ENCODE peak calls at places on chromosomes 2 and 18, in five cellular contexts. O is cardiac muscle cell, Y is BJ, F is foreskin keratinocyte, W is hypothalamus. L is an unnamed sample.

GRCh38 chr2:231627384-231628156 is 34.9 kb downstream of the TEX44 start:
- DNase-seq in O (no peak), F (no peak), Y (no peak), W (no peak), L (no peak)

GRCh38 chr18:8890957-8891464 is 185.7 kb downstream of the MTCL1 start:
- DNase-seq in O (no peak), W (no peak), F (peak), Y (peak), L (no peak)

GRCh38 chr2:196336715-196337617 is 165.6 kb upstream of the STK17B start:
- DNase-seq in O (peak), F (no peak), Y (no peak), W (no peak), L (no peak)

GRCh38 chr2:222864296-222864695 is 3.5 kb downstream of the ACSL3 start:
- DNase-seq in O (no peak), Y (no peak), W (no peak), F (no peak), L (no peak)

GRCh38 chr18:59823611-59824195 is 76.1 kb upstream of the PMAIP1 start:
- DNase-seq in F (peak), W (peak), O (peak), Y (no peak), L (peak)

GRCh38 chr2:222707689-222708273 is 36.3 kb downstream of the MOGAT1 start:
- DNase-seq in O (no peak), F (peak), Y (no peak), W (no peak), L (no peak)

GRCh38 chr2:197613509-197613987 is 61.8 kb downstream of the RFTN2 start:
- DNase-seq in Y (no peak), W (no peak), F (no peak), O (no peak), L (no peak)

GRCh38 chr2:105431367-105432088 is 32.7 kb upstream of the FHL2 start:
- DNase-seq in Y (no peak), F (no peak), O (no peak), W (no peak), L (no peak)

GRCh38 chr2:148675708-148676107 is 31.2 kb downstream of the EPC2 start:
- DNase-seq in F (no peak), O (no peak), Y (no peak), W (no peak), L (no peak)

GRCh38 chr2:122263746-122264145 is 508.3 kb downstream of the TSN start:
- DNase-seq in O (no peak), W (no peak), Y (no peak), F (no peak), L (no peak)

GRCh38 chr2:105568323-105568610 is 169.4 kb upstream of the FHL2 start:
- DNase-seq in W (no peak), F (no peak), Y (no peak), O (no peak), L (peak)

GRCh38 chr2:175251425-175252041 is 70.0 kb upstream of the ATP5MC3 start:
- DNase-seq in O (peak), F (peak), W (no peak), Y (no peak), L (peak)

GRCh38 chr2:207394812-207395534 is 134.8 kb upstream of the CREB1 start:
- DNase-seq in F (peak), W (no peak), O (peak), Y (peak), L (no peak)

GRCh38 chr2:30266051-30266621 is 34.8 kb downstream of the LBH start:
- DNase-seq in W (no peak), Y (no peak), F (no peak), O (no peak), L (no peak)

GRCh38 chr2:101533611-101534601 is 59.0 kb upstream of the RFX8 start:
- DNase-seq in O (no peak), W (peak), F (no peak), Y (no peak), L (peak)

GRCh38 chr2:54555318-54555837 is 99.3 kb downstream of the SPTBN1 start:
- DNase-seq in O (no peak), W (no peak), Y (no peak), F (no peak), L (no peak)

GRCh38 chr18:23422751-23423418 is 30.2 kb upstream of the RIOK3 start:
- DNase-seq in O (no peak), F (peak), Y (peak), W (no peak), L (no peak)

GRCh38 chr2:12057436-12058166 is 311.2 kb downstream of the LPIN1 start:
- DNase-seq in Y (no peak), O (no peak), F (no peak), W (peak), L (peak)

GRCh38 chr2:62188416-62188815 is 7.5 kb upstream of the B3GNT2 start:
- DNase-seq in O (no peak), Y (no peak), W (no peak), F (no peak), L (no peak)

GRCh38 chr2:50575232-50575631 is 456.7 kb downstream of the NRXN1 start:
- DNase-seq in O (no peak), W (no peak), F (no peak), Y (no peak), L (no peak)

GRCh38 chr2:112583497-112584133 is 794 bp upstream of the CHCHD5 start:
- DNase-seq in O (no peak), W (no peak), Y (no peak), F (no peak), L (peak)

GRCh38 chr18:49645836-49646235 is 84.0 kb downstream of the LIPG start:
- DNase-seq in W (no peak), O (no peak), F (no peak), Y (peak), L (no peak)

GRCh38 chr2:237223208-237223861 is 137.6 kb downstream of the COPS8 start:
- DNase-seq in Y (peak), W (no peak), F (peak), O (no peak), L (no peak)

GRCh38 chr2:96877513-96878159 is 7.8 kb upstream of the SEMA4C start:
- DNase-seq in W (no peak), Y (no peak), F (no peak), O (no peak), L (no peak)

GRCh38 chr18:68937204-68937603 is 139.3 kb downstream of the CCDC102B start:
- DNase-seq in F (no peak), O (no peak), W (no peak), Y (no peak), L (no peak)

GRCh38 chr18:35619941-35620340 is 38.4 kb downstream of the GALNT1 start:
- DNase-seq in W (no peak), O (no peak), F (no peak), Y (no peak), L (no peak)

GRCh38 chr2:152847067-152847466 is 128.6 kb downstream of the ARL6IP6 start:
- DNase-seq in W (no peak), O (no peak), F (peak), Y (peak), L (no peak)

GRCh38 chr2:208049441-208049840 is 24.1 kb upstream of the PLEKHM3 start:
- DNase-seq in O (no peak), F (no peak), Y (no peak), W (no peak), L (no peak)

GRCh38 chr2:26685943-26686839 is 6.3 kb upstream of the KCNK3 start:
- DNase-seq in Y (no peak), O (peak), W (no peak), F (no peak), L (no peak)

GRCh38 chr2:193816008-193816407 is 1621.3 kb upstream of the TMEFF2 start:
- DNase-seq in Y (no peak), O (no peak), W (no peak), F (no peak), L (no peak)

GRCh38 chr2:27753744-27754588 is 17.6 kb upstream of the MRPL33 start:
- DNase-seq in Y (no peak), O (peak), W (no peak), F (peak), L (peak)

GRCh38 chr2:127609031-127609751 is 36.8 kb upstream of the GPR17 start:
- DNase-seq in W (no peak), F (no peak), O (no peak), Y (no peak), L (no peak)

GRCh38 chr2:210113636-210114235 is 57.5 kb downstream of the KANSL1L start:
- DNase-seq in W (no peak), F (no peak), Y (no peak), O (no peak), L (no peak)

GRCh38 chr2:161136194-161136593 is 24.0 kb upstream of the TANK start:
- DNase-seq in W (no peak), F (no peak), Y (no peak), O (no peak), L (no peak)

GRCh38 chr2:230830428-230830827 is 34.3 kb upstream of the ITM2C start:
- DNase-seq in O (no peak), Y (no peak), F (peak), W (no peak), L (no peak)

GRCh38 chr2:72745679-72746368 is 80.0 kb downstream of the EXOC6B start:
- DNase-seq in W (no peak), O (peak), F (peak), Y (peak), L (no peak)

GRCh38 chr18:51666717-51667320 is 469.3 kb upstream of the MEX3C start:
- DNase-seq in F (peak), Y (no peak), O (peak), W (peak), L (peak)